ENCODE peak calls at places on chromosomes 13 and 19, in ten cellular contexts. O is hypothalamus; G is A549; T is NCI-H774; R is HTR-8/SVneo; H is activated naive CD4-positive, alpha-beta T cell; Z is endothelial cell of umbilical vein; I is caudate nucleus; S is activated CD4-positive, alpha-beta memory T cell treated with anti-CD3 and anti-CD28 coated beads, Interleukin-2, amount 10 ng/mL, durations not matched to agents 7 days and 5 days; V is breast epithelium. P is an unnamed sample.
A peak's percentile ranks its signal among the peaks of the same experiment; 100 is the strongest.

GRCh38 chr19:39156230-39156890 is 30.8 kb downstream of the PAK4 start:
- DNase-seq in T (no peak), I (no peak), O (no peak), R (no peak), G (no peak), V (no peak), H (no peak), S (no peak), Z (no peak), P (no peak)

GRCh38 chr13:93002071-93002470 is 224.5 kb upstream of the GPC6 start:
- DNase-seq in Z (no peak), T (no peak), R (no peak), V (no peak), I (no peak), H (no peak), S (no peak), G (no peak), O (no peak), P (no peak)

GRCh38 chr13:49140910-49141611 is 79.1 kb upstream of the MLNR start:
- DNase-seq in I (no peak), H (no peak), S (no peak), V (no peak), G (no peak), O (no peak), Z (no peak), R (no peak), T (no peak), P (no peak)

GRCh38 chr19:743168-743687 is 7.7 kb upstream of the MISP start:
- DNase-seq in O (no peak), G (no peak), H (no peak), S (no peak), Z (no peak), V (no peak), R (no peak), I (no peak), T (peak; percentile 10), P (no peak)

GRCh38 chr19:13215572-13216380 is 65.6 kb downstream of the IER2 start:
- DNase-seq in O (no peak), G (no peak), S (peak; percentile 40), I (no peak), R (peak; percentile 48), T (no peak), Z (no peak), V (no peak), H (no peak), P (no peak)

GRCh38 chr19:5666921-5667610 is 13.2 kb downstream of the MICOS13 start:
- DNase-seq in V (no peak), H (no peak), O (no peak), S (no peak), G (no peak), T (no peak), Z (no peak), R (no peak), I (no peak), P (no peak)

GRCh38 chr19:15453091-15453498 is 3.3 kb upstream of the WIZ start:
- DNase-seq in R (no peak), I (no peak), Z (peak; percentile 37), O (no peak), G (no peak), H (no peak), T (no peak), S (no peak), V (no peak), P (no peak)

GRCh38 chr13:44474122-44474910 is 100.7 kb downstream of the SERP2 start:
- DNase-seq in V (no peak), G (peak; percentile 24), S (no peak), H (no peak), I (no peak), R (peak; percentile 10), O (no peak), T (no peak), Z (peak; percentile 24), P (no peak)

GRCh38 chr19:40962460-40962961 is 28.6 kb upstream of the CYP2B6 start:
- DNase-seq in S (no peak), Z (no peak), H (no peak), I (no peak), O (no peak), T (no peak), G (no peak), R (peak; percentile 45), V (no peak), P (no peak)

GRCh38 chr19:401836-402535 is 7.0 kb downstream of the C2CD4C start:
- DNase-seq in S (no peak), H (no peak), V (no peak), I (no peak), R (no peak), Z (no peak), G (no peak), O (no peak), T (no peak), P (no peak)

GRCh38 chr13:36919206-36919832 is 719 bp downstream of the SMAD9 start:
- DNase-seq in S (no peak), I (no peak), Z (no peak), H (no peak), V (no peak), R (peak; percentile 12), G (no peak), O (peak; percentile 11), T (peak; percentile 40), P (no peak)

GRCh38 chr19:47435196-47435595 is 15.9 kb upstream of the MEIS3 start:
- DNase-seq in S (peak; percentile 59), O (no peak), V (no peak), T (no peak), G (no peak), R (no peak), Z (no peak), I (no peak), H (no peak), P (no peak)

GRCh38 chr19:14139944-14140343 is 3.6 kb upstream of the ASF1B start:
- DNase-seq in V (no peak), S (no peak), Z (no peak), I (no peak), H (no peak), G (no peak), R (no peak), T (no peak), O (peak; percentile 10), P (no peak)

GRCh38 chr13:113805431-113806103 is 46.5 kb downstream of the TMEM255B start:
- DNase-seq in G (no peak), H (no peak), R (no peak), S (no peak), Z (no peak), V (no peak), O (no peak), I (no peak), T (no peak), P (no peak)

GRCh38 chr13:98843482-98843877 is 91.0 kb upstream of the SLC15A1 start:
- DNase-seq in V (no peak), R (no peak), T (no peak), I (no peak), S (no peak), G (no peak), O (no peak), Z (no peak), H (no peak), P (no peak)

GRCh38 chr13:79915386-79915785 is 425.5 kb downstream of the SPRY2 start:
- DNase-seq in S (no peak), Z (no peak), R (no peak), T (no peak), V (no peak), I (no peak), H (no peak), O (no peak), G (no peak), P (no peak)

GRCh38 chr13:50999641-51000040 is 90.0 kb downstream of the RNASEH2B start:
- DNase-seq in Z (no peak), R (no peak), I (no peak), V (no peak), S (no peak), H (no peak), O (no peak), T (no peak), G (no peak), P (no peak)

P was measured in activated T-helper 1 cell treated with anti-CD3 and anti-CD28 coated beads, Interleukin-2, amount 50 U/mL, for 16 hours.